ENCODE peak calls at places on chromosomes 3 and 15, in four cellular contexts. One of them, this sample, is unnamed.

GRCh38 chr3:106161236-106161635 is 292.4 kb upstream of the CBLB start:
- DNase-seq in non-pigmented ciliary epithelial cell: no peak
- DNase-seq in skeletal muscle cell: no peak
- DNase-seq in glutamatergic neuron: no peak
- DNase-seq in this sample: no peak

GRCh38 chr15:29556385-29556784 is 265.9 kb downstream of the TJP1 start:
- DNase-seq in non-pigmented ciliary epithelial cell: no peak
- DNase-seq in skeletal muscle cell: no peak
- DNase-seq in glutamatergic neuron: no peak
- DNase-seq in this sample: no peak

GRCh38 chr3:41404601-41405000 is 205.3 kb downstream of the CTNNB1 start:
- DNase-seq in non-pigmented ciliary epithelial cell: no peak
- DNase-seq in skeletal muscle cell: no peak
- DNase-seq in glutamatergic neuron: no peak
- DNase-seq in this sample: no peak

GRCh38 chr15:63523306-63523990 is 19.1 kb downstream of the USP3 start:
- DNase-seq in non-pigmented ciliary epithelial cell: no peak
- DNase-seq in skeletal muscle cell: no peak
- DNase-seq in glutamatergic neuron: no peak
- DNase-seq in this sample: no peak

GRCh38 chr3:152302521-152303021 is 33.8 kb downstream of the MBNL1 start:
- DNase-seq in non-pigmented ciliary epithelial cell: peak
- DNase-seq in skeletal muscle cell: peak
- DNase-seq in glutamatergic neuron: no peak
- DNase-seq in this sample: peak

GRCh38 chr3:13892304-13892703 is 12.4 kb upstream of the WNT7A start:
- DNase-seq in non-pigmented ciliary epithelial cell: no peak
- DNase-seq in skeletal muscle cell: no peak
- DNase-seq in glutamatergic neuron: no peak
- DNase-seq in this sample: no peak

GRCh38 chr3:132550579-132551305 is 46.3 kb upstream of the ACKR4 start:
- DNase-seq in non-pigmented ciliary epithelial cell: no peak
- DNase-seq in skeletal muscle cell: no peak
- DNase-seq in glutamatergic neuron: no peak
- DNase-seq in this sample: no peak

GRCh38 chr3:184320099-184320445 is 5.7 kb downstream of the EIF4G1 start:
- DNase-seq in non-pigmented ciliary epithelial cell: peak
- DNase-seq in skeletal muscle cell: peak
- DNase-seq in glutamatergic neuron: no peak
- DNase-seq in this sample: peak

GRCh38 chr15:65525622-65526021 is 4.6 kb upstream of the HACD3 start:
- DNase-seq in non-pigmented ciliary epithelial cell: no peak
- DNase-seq in skeletal muscle cell: no peak
- DNase-seq in glutamatergic neuron: no peak
- DNase-seq in this sample: no peak

GRCh38 chr3:27719306-27720003 is 2.7 kb downstream of the EOMES start:
- DNase-seq in non-pigmented ciliary epithelial cell: no peak
- DNase-seq in skeletal muscle cell: no peak
- DNase-seq in glutamatergic neuron: no peak
- DNase-seq in this sample: no peak

GRCh38 chr15:68303560-68304436 is 26.3 kb downstream of the FEM1B start:
- DNase-seq in non-pigmented ciliary epithelial cell: no peak
- DNase-seq in skeletal muscle cell: no peak
- DNase-seq in glutamatergic neuron: no peak
- DNase-seq in this sample: no peak

GRCh38 chr3:6448011-6448410 is 412.9 kb upstream of the GRM7 start:
- DNase-seq in non-pigmented ciliary epithelial cell: no peak
- DNase-seq in skeletal muscle cell: no peak
- DNase-seq in glutamatergic neuron: no peak
- DNase-seq in this sample: no peak

GRCh38 chr3:63968612-63969350 is 54.5 kb downstream of the PSMD6 start:
- DNase-seq in non-pigmented ciliary epithelial cell: no peak
- DNase-seq in skeletal muscle cell: no peak
- DNase-seq in glutamatergic neuron: no peak
- DNase-seq in this sample: no peak

GRCh38 chr15:75455982-75456531 is 4.6 kb upstream of the SIN3A start:
- DNase-seq in non-pigmented ciliary epithelial cell: no peak
- DNase-seq in skeletal muscle cell: no peak
- DNase-seq in glutamatergic neuron: no peak
- DNase-seq in this sample: peak

GRCh38 chr3:51966486-51966885 is 768 bp downstream of the PCBP4 start:
- DNase-seq in non-pigmented ciliary epithelial cell: no peak
- DNase-seq in skeletal muscle cell: no peak
- DNase-seq in glutamatergic neuron: peak
- DNase-seq in this sample: no peak

GRCh38 chr3:72523409-72524172 is 324.7 kb downstream of the SHQ1 start:
- DNase-seq in non-pigmented ciliary epithelial cell: no peak
- DNase-seq in skeletal muscle cell: no peak
- DNase-seq in glutamatergic neuron: no peak
- DNase-seq in this sample: no peak